ENCODE peak calls at places on chromosomes 2 and 18, in nine cellular contexts. Y is esophagus squamous epithelium, I is WERI-Rb-1, S is transverse colon, Z is foreskin fibroblast, Q is astrocyte, C is thoracic aorta, X is Peyer's patch, A is choroid plexus epithelial cell. L is an unnamed sample.

GRCh38 chr2:200048421-200048820 is 93.0 kb downstream of the MAIP1 start:
- DNase-seq in S (no peak), Y (no peak), X (no peak), I (no peak), Q (no peak), C (no peak), Z (no peak), A (no peak), L (no peak)

GRCh38 chr2:70381821-70382220 is 80.0 kb upstream of the FAM136A start:
- DNase-seq in C (no peak), Z (no peak), I (no peak), S (no peak), Q (peak), X (no peak), A (no peak), Y (no peak), L (no peak)

GRCh38 chr2:127163922-127164321 is 56.2 kb downstream of the CYP27C1 start:
- DNase-seq in I (no peak), S (no peak), C (no peak), Z (no peak), A (no peak), Q (no peak), Y (no peak), X (no peak), L (no peak)

GRCh38 chr2:216833076-216833475 is 26.8 kb downstream of the TNP1 start:
- DNase-seq in Q (no peak), S (no peak), A (no peak), I (no peak), Y (no peak), Z (no peak), C (no peak), X (no peak), L (no peak)

GRCh38 chr2:121293450-121294325 is 8.7 kb upstream of the TFCP2L1 start:
- DNase-seq in Q (no peak), Y (no peak), A (no peak), Z (no peak), S (peak), X (no peak), I (no peak), C (no peak), L (no peak)

GRCh38 chr2:190837417-190837816 is 43.2 kb upstream of the GLS start:
- DNase-seq in A (peak), Q (peak), I (no peak), X (no peak), Y (no peak), C (no peak), Z (peak), S (no peak), L (no peak)

GRCh38 chr18:67514465-67514864 is 2.1 kb downstream of the DSEL start:
- DNase-seq in A (no peak), I (no peak), Q (no peak), C (no peak), Y (no peak), S (no peak), X (no peak), Z (no peak), L (no peak)

GRCh38 chr2:217475101-217475500 is 527.7 kb downstream of the TNS1 start:
- DNase-seq in X (no peak), S (no peak), C (no peak), A (peak), Q (no peak), Z (no peak), I (no peak), Y (no peak), L (no peak)

GRCh38 chr18:69845588-69846506 is 101.8 kb downstream of the CD226 start:
- DNase-seq in S (peak), I (no peak), Y (no peak), Z (no peak), A (no peak), Q (peak), X (no peak), C (no peak), L (no peak)

GRCh38 chr2:124995185-124995912 is 970.3 kb downstream of the CNTNAP5 start:
- DNase-seq in X (no peak), Z (no peak), I (no peak), Y (no peak), C (no peak), A (no peak), Q (no peak), S (no peak), L (no peak)

GRCh38 chr2:240885980-240886565 is 9.9 kb downstream of the MAB21L4 start:
- DNase-seq in X (no peak), C (no peak), Q (no peak), Y (no peak), I (no peak), S (no peak), A (no peak), Z (no peak), L (no peak)

GRCh38 chr2:49770919-49771318 is 616.6 kb upstream of the FSHR start:
- DNase-seq in Y (no peak), Z (peak), Q (peak), A (no peak), S (peak), C (no peak), X (no peak), I (peak), L (no peak)
- TF ChIP-seq CTCF in Y (no peak), Z (peak), Q (peak), A (no peak), S (peak), C (peak), X (no peak), I (peak), L (no peak)

DNA sequence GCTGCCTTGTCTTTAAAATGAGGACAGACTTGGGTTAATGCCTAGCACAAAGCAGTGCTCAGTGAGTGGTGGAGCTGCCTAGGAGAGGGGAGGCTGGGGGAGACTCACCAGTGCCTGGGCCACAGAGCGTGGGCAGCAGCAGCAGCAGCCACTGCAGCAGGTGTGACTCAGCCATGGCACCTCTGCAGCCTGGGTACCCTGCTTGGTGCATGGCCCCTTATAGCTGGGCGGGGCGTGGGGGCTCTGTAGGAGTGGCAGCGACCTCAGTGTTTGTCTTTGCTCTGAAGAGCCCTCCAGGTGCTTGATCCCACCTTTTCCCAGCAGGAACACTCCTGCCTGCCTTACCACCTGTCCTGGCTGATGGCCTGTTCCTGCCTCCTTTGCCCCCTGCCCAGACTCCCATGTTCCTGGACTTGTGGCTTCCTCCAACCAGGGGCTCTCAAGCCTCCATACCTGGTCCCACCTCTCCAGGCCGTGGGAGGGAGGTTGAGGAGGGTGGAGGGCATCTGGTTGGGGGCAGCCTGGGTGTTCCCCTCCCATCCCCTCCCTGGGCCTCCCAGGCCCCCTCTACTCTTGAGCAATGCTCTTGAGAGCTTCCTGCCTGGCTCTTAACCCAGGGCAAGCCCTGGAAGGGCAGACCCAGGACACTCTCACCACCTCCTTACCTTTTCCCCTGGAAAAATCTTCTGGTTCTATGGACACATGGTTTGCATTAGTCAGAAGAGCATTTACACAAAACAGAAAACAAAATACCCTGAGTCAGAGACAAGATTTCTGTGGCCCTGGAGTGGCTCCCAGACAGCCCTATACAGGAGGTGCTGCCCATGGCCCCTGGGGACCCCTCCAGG is at the start of gene SFTPB:
- DNase-seq in Y (no peak), X (no peak), S (no peak), I (no peak), Z (peak), A (no peak), Q (no peak), C (no peak), L (no peak)
- TF ChIP-seq CTCF in Y (no peak), X (no peak), S (no peak), I (no peak), Z (no peak), A (no peak), Q (no peak), C (no peak), L (no peak)

DNA sequence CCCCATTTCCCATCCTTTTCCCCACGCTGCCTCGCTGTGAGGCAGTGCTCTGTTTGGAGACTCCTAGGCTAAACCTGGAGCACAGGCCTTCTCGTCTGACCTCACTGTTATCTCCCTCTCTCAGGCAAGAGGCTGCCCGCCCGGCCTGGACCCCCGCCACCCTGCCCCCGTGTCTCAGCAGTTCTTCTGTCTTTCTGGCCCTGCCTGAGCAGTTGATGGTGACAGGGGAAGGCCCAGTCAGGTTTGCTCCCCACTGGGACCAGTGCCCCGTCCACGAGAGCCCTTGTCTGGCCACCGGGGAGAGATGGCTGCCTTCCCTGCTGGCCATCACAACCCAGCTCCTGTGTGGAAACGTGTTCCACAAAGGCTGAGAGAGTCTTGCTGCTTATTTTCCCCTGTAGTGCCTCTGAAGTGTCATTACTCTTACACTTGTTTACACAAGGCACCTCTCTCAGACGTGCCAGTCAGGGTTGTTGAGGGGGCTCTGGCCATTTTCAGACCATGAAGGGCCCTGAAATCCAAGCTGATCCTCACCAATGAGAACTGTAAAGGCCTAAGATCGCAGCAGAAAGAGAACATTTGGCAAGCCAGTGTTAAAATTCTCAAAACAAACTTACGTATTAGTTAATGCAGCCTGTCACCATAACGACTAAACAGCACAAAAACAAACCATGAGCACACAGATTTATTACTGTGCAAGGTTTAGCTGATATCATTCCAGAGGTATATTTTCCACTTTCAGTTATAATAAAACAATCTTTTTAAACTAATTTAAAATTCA is 210.8 kb downstream of the NDUFA10 start:
- DNase-seq in Y (no peak), S (no peak), C (no peak), Z (no peak), X (no peak), Q (no peak), I (peak), A (no peak), L (peak)
- TF ChIP-seq CTCF in Y (no peak), S (no peak), C (no peak), Z (no peak), X (no peak), Q (no peak), I (no peak), A (no peak), L (no peak)

GRCh38 chr18:56696966-56697365 is 45.8 kb downstream of the WDR7 start:
- DNase-seq in C (no peak), I (no peak), S (no peak), Z (peak), Q (peak), X (no peak), A (peak), Y (no peak), L (no peak)

GRCh38 chr18:56702946-56703345 is 51.8 kb downstream of the WDR7 start:
- DNase-seq in Q (peak), A (peak), I (peak), C (no peak), S (no peak), Y (no peak), X (no peak), Z (peak), L (no peak)
- TF ChIP-seq CTCF in Q (peak), A (peak), I (peak), C (no peak), S (peak), Y (no peak), X (no peak), Z (peak), L (no peak)

L was measured in omental fat pad.